ENCODE peak calls at places on chromosomes 13 and 19, in seven cellular contexts. Z, W, D, O, H, N and G are unnamed samples.

GRCh38 chr13:25112856-25113255 is 16.9 kb downstream of the PABPC3 start:
- DNase-seq in O (no peak), H (no peak), D (no peak), N (no peak), W (no peak), Z (no peak), G (no peak)

GRCh38 chr19:8004723-8005513 is 523 bp downstream of the ELAVL1 start:
- DNase-seq in N (no peak), W (peak), O (no peak), Z (peak), D (peak), H (peak), G (no peak)

GRCh38 chr13:45909724-45910123 is 58.2 kb upstream of the SIAH3 start:
- DNase-seq in W (no peak), D (no peak), H (no peak), N (no peak), O (no peak), Z (no peak), G (no peak)

GRCh38 chr13:22735381-22735995 is 445.3 kb upstream of the SGCG start:
- DNase-seq in O (no peak), N (no peak), H (no peak), D (peak), Z (no peak), W (no peak), G (no peak)

GRCh38 chr13:111387026-111387871 is 66.8 kb downstream of the TEX29 start:
- DNase-seq in N (no peak), O (no peak), D (no peak), H (no peak), Z (no peak), W (no peak), G (peak)

GRCh38 chr13:66689037-66689619 is 541.0 kb downstream of the PCDH9 start:
- DNase-seq in N (no peak), O (no peak), H (peak), W (no peak), D (no peak), Z (no peak), G (no peak)

GRCh38 chr19:57280913-57281425 is 684 bp downstream of the ZNF460 start:
- DNase-seq in H (peak), O (no peak), N (no peak), D (peak), Z (no peak), W (peak), G (no peak)

GRCh38 chr13:43489168-43489730 is 297.5 kb downstream of the ENOX1 start:
- DNase-seq in H (no peak), Z (peak), N (no peak), O (peak), W (no peak), D (no peak), G (no peak)

GRCh38 chr13:98206946-98207345 is 29.9 kb upstream of the RNF113B start:
- DNase-seq in D (no peak), N (peak), Z (peak), H (no peak), O (no peak), W (peak), G (no peak)

GRCh38 chr13:111937763-111938375 is 129.1 kb upstream of the SOX1 start:
- DNase-seq in O (no peak), Z (no peak), D (no peak), H (no peak), W (no peak), N (peak), G (no peak)

GRCh38 chr19:33872445-33873320 is 76.0 kb downstream of the KCTD15 start:
- DNase-seq in D (peak), W (no peak), N (peak), Z (no peak), H (no peak), O (no peak), G (no peak)

GRCh38 chr19:13633109-13633508 is 126.8 kb upstream of the CACNA1A start:
- DNase-seq in N (no peak), Z (peak), W (peak), D (no peak), H (peak), O (no peak), G (no peak)

GRCh38 chr19:38831142-38831605 is 420 bp downstream of the ECH1 start:
- DNase-seq in D (peak), Z (peak), N (peak), W (peak), O (peak), H (no peak), G (peak)

GRCh38 chr13:41596190-41596589 is 138.8 kb downstream of the RGCC start:
- DNase-seq in D (no peak), Z (no peak), O (no peak), W (no peak), H (no peak), N (no peak), G (no peak)

GRCh38 chr19:12794196-12794921 is 3.1 kb downstream of the JUNB start:
- DNase-seq in Z (no peak), N (no peak), O (no peak), H (no peak), D (peak), W (peak), G (no peak)

GRCh38 chr19:5103061-5103701 is 134.3 kb downstream of the KDM4B start:
- DNase-seq in D (no peak), Z (no peak), H (peak), O (peak), W (peak), N (no peak), G (peak)

GRCh38 chr19:41366089-41366488 is 2.1 kb upstream of the B9D2 start:
- DNase-seq in H (no peak), Z (no peak), D (no peak), W (no peak), N (no peak), O (no peak), G (no peak)

GRCh38 chr19:41363371-41363752 is 587 bp downstream of the B9D2 start:
- DNase-seq in H (no peak), N (no peak), W (no peak), Z (no peak), D (no peak), O (no peak), G (no peak)

GRCh38 chr19:41364546-41365391 is 820 bp upstream of the B9D2 start:
- DNase-seq in O (no peak), D (peak), W (no peak), N (no peak), H (no peak), Z (no peak), G (no peak)

GRCh38 chr19:41362143-41362847 is 1.7 kb downstream of the B9D2 start:
- DNase-seq in O (no peak), H (no peak), D (no peak), Z (no peak), W (peak), N (peak), G (no peak)

GRCh38 chr19:41363753-41364545 is at the start of gene B9D2:
- DNase-seq in D (peak), H (peak), Z (peak), O (peak), N (peak), W (peak), G (peak)
- H3K4me3 ChIP-seq in D (peak), H (peak), Z (peak), O (peak), N (peak), W (peak), G (peak)

GRCh38 chr13:44575741-44576395 is at the start of gene TSC22D1:
- DNase-seq in N (peak), Z (peak), H (peak), O (peak), W (peak), D (peak), G (peak)

GRCh38 chr13:44575035-44575434 is 1.1 kb downstream of the TSC22D1 start:
- DNase-seq in D (no peak), N (peak), O (no peak), Z (no peak), H (no peak), W (no peak), G (no peak)

GRCh38 chr13:44573071-44573470 is 3.1 kb downstream of the TSC22D1 start:
- DNase-seq in Z (no peak), W (peak), D (peak), H (no peak), O (no peak), N (no peak), G (no peak)

GRCh38 chr13:44574466-44574855 is 1.7 kb downstream of the TSC22D1 start:
- DNase-seq in H (no peak), Z (no peak), D (no peak), N (peak), W (peak), O (no peak), G (no peak)

GRCh38 chr13:44573790-44574465 is 2.2 kb downstream of the TSC22D1 start:
- DNase-seq in D (peak), H (peak), W (peak), O (no peak), Z (peak), N (peak), G (no peak)
- H3K4me3 ChIP-seq in D (no peak), H (no peak), W (peak), O (peak), Z (peak), N (no peak), G (peak)

DNA sequence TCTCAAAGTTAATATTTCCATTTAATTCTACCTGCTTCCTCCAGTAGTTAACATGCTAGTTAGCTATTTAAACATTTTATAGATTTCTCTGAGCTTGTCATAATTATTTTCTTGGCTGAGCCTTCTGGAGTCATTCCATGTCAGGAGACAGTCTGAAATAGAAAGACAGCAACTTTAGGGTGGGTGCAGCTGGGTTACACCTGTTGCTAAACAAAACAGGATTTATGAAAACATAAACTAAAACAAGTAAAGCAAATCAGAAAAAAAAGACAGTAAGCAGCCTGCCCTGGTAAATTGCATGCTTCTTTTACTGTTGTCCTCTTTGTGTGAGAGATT is 330.0 kb downstream of the DLEU7 start:
- DNase-seq in W (no peak), H (no peak), D (no peak), O (no peak), N (no peak), Z (no peak), G (no peak)
- H3K4me3 ChIP-seq in W (no peak), H (no peak), D (no peak), O (no peak), N (no peak), Z (no peak), G (no peak)

GRCh38 chr19:19459099-19459498 is 53.6 kb downstream of the GATAD2A start:
- DNase-seq in H (no peak), Z (no peak), O (no peak), N (no peak), D (no peak), W (peak), G (no peak)

GRCh38 chr19:19459707-19460251 is 54.3 kb downstream of the GATAD2A start:
- DNase-seq in Z (peak), O (peak), W (peak), N (peak), H (peak), D (no peak), G (no peak)

GRCh38 chr19:19460761-19461265 is 54.5 kb downstream of the TSSK6 start:
- DNase-seq in Z (peak), N (no peak), O (peak), W (peak), D (no peak), H (peak), G (peak)

GRCh38 chr19:19461306-19461670 is 54.1 kb downstream of the TSSK6 start:
- DNase-seq in H (no peak), O (no peak), D (no peak), Z (peak), W (peak), N (no peak), G (no peak)

GRCh38 chr19:19460258-19460731 is 54.8 kb downstream of the GATAD2A start:
- DNase-seq in W (peak), Z (peak), O (no peak), H (no peak), N (peak), D (peak), G (no peak)
- H3K4me3 ChIP-seq in W (no peak), Z (no peak), O (peak), H (no peak), N (no peak), D (no peak), G (peak)

DNA sequence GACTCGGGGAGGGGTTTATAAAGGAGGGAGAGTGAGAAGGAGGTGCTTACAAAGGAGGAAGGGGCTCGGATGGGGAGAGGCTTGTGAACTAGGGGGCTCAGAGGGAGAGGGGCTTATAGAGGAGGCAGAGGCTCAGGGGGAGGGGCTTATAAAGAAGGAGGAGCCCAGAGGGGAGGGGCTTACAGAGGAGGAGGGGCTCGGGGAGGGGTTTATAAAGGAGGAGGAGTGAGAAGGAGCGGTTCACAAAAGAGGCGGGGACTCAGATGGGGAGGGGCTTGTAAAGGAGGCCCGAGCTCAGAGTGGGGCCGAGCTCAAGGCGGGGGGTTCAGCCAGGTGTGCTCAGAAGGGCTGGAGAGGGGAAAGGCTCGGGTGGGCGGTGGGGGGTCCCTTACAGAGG is 508 bp downstream of the SMIM24 start:
- DNase-seq in W (peak), Z (no peak), N (no peak), O (no peak), H (peak), D (no peak), G (no peak)
- H3K4me3 ChIP-seq in W (no peak), Z (no peak), N (no peak), O (no peak), H (no peak), D (no peak), G (no peak)

DNA sequence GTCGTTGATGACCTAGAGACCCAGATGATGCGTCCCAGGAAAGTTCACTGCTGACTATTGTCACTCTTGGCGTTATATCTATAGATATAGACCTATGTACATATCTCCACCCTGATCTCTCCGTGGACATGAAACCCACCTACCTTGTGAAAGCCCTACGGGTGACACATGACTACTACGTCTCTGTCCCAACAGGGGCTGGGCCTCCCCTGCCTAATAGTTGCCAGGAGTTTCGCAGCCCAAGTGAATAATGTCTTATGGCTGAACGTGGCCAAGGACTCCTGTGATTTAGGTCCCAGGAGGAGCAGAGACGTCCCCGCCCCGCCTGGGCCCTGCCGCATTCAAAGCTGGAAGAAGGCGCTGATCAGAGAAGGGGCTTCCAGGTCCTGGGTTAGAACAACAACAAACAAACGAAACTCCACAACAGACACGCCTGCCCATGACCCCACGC is 4.9 kb upstream of the POU4F1 start:
- DNase-seq in W (no peak), O (no peak), D (no peak), H (no peak), N (no peak), Z (no peak), G (no peak)
- H3K4me3 ChIP-seq in W (no peak), O (peak), D (no peak), H (peak), N (no peak), Z (peak), G (peak)